ENCODE peak calls at places on chromosomes 7 and 10, in four cellular contexts. One of them, this sample, is unnamed.

GRCh38 chr10:7937315-7937945 is 117.1 kb upstream of the GATA3 start:
- DNase-seq in Peyer's patch: no peak
- DNase-seq in BE2C: no peak
- DNase-seq in osteoblast: no peak
- DNase-seq in this sample: no peak

GRCh38 chr10:11678074-11678793 is 63.9 kb upstream of the ECHDC3 start:
- DNase-seq in Peyer's patch: peak; percentile 81
- DNase-seq in osteoblast: no peak
- DNase-seq in BE2C: no peak
- DNase-seq in this sample: no peak

GRCh38 chr10:14822879-14823755 is 14.7 kb downstream of the CDNF start:
- DNase-seq in Peyer's patch: peak; percentile 39
- DNase-seq in osteoblast: peak; percentile 78
- DNase-seq in BE2C: peak; percentile 48
- DNase-seq in this sample: peak; percentile 50

GRCh38 chr7:28529755-28530154 is 117.4 kb downstream of the CREB5 start:
- DNase-seq in Peyer's patch: no peak
- DNase-seq in osteoblast: no peak
- DNase-seq in BE2C: no peak
- DNase-seq in this sample: no peak

GRCh38 chr10:117541405-117541908 is 1.1 kb upstream of the EMX2 start:
- DNase-seq in BE2C: no peak
- DNase-seq in osteoblast: peak; percentile 95
- DNase-seq in Peyer's patch: no peak
- DNase-seq in this sample: peak; percentile 84

GRCh38 chr10:95201736-95202135 is 7.7 kb downstream of the ACSM6 start:
- DNase-seq in Peyer's patch: no peak
- DNase-seq in osteoblast: peak; percentile 68
- DNase-seq in BE2C: no peak
- DNase-seq in this sample: no peak

GRCh38 chr7:24756989-24757798 is at the start of gene GSDME:
- DNase-seq in Peyer's patch: no peak
- DNase-seq in osteoblast: peak; percentile 94
- DNase-seq in BE2C: peak; percentile 54
- DNase-seq in this sample: peak; percentile 90

GRCh38 chr7:45923290-45923689 is 2.2 kb upstream of the IGFBP3 start:
- DNase-seq in Peyer's patch: peak; percentile 46
- DNase-seq in osteoblast: peak; percentile 78
- DNase-seq in BE2C: peak; percentile 81
- DNase-seq in this sample: peak; percentile 51

GRCh38 chr10:70477661-70478162 is 855 bp upstream of the PALD1 start:
- DNase-seq in BE2C: peak; percentile 29
- DNase-seq in Peyer's patch: peak; percentile 59
- DNase-seq in osteoblast: peak; percentile 82
- DNase-seq in this sample: peak; percentile 74

GRCh38 chr10:19819419-19820033 is 3.3 kb downstream of the PLXDC2 start:
- DNase-seq in BE2C: peak; percentile 21
- DNase-seq in osteoblast: peak; percentile 94
- DNase-seq in Peyer's patch: no peak
- DNase-seq in this sample: peak; percentile 41

GRCh38 chr10:77539147-77539935 is 98.3 kb downstream of the KCNMA1 start:
- DNase-seq in BE2C: no peak
- DNase-seq in osteoblast: no peak
- DNase-seq in Peyer's patch: no peak
- DNase-seq in this sample: no peak

GRCh38 chr10:109973430-109973829 is 34.4 kb upstream of the ADD3 start:
- DNase-seq in osteoblast: no peak
- DNase-seq in BE2C: no peak
- DNase-seq in Peyer's patch: no peak
- DNase-seq in this sample: no peak

GRCh38 chr10:123614888-123615287 is 51.3 kb upstream of the GPR26 start:
- DNase-seq in BE2C: no peak
- DNase-seq in Peyer's patch: no peak
- DNase-seq in osteoblast: no peak
- DNase-seq in this sample: peak; percentile 71

GRCh38 chr7:13639416-13639815 is 350.1 kb downstream of the ETV1 start:
- DNase-seq in BE2C: peak; percentile 10
- DNase-seq in osteoblast: no peak
- DNase-seq in Peyer's patch: no peak
- DNase-seq in this sample: no peak

GRCh38 chr10:96118604-96119450 is 11.3 kb upstream of the ZNF518A start:
- DNase-seq in Peyer's patch: no peak
- DNase-seq in BE2C: no peak
- DNase-seq in osteoblast: no peak
- DNase-seq in this sample: no peak

GRCh38 chr10:46273506-46274477 is 13.0 kb upstream of the ANTXRL start:
- DNase-seq in Peyer's patch: peak; percentile 16
- DNase-seq in osteoblast: no peak
- DNase-seq in BE2C: peak; percentile 38
- DNase-seq in this sample: no peak

GRCh38 chr10:52208394-52208793 is 105.7 kb upstream of the DKK1 start:
- DNase-seq in osteoblast: no peak
- DNase-seq in Peyer's patch: no peak
- DNase-seq in BE2C: no peak
- DNase-seq in this sample: no peak

GRCh38 chr10:35089641-35090161 is 440 bp downstream of the CUL2 start:
- DNase-seq in osteoblast: peak; percentile 81
- DNase-seq in BE2C: no peak
- DNase-seq in Peyer's patch: peak; percentile 17
- DNase-seq in this sample: peak; percentile 44

GRCh38 chr7:114806590-114807167 is 115.2 kb upstream of the MDFIC start:
- DNase-seq in BE2C: no peak
- DNase-seq in osteoblast: no peak
- DNase-seq in Peyer's patch: no peak
- DNase-seq in this sample: no peak

GRCh38 chr7:131072505-131073091 is 255.1 kb upstream of the MKLN1 start:
- DNase-seq in osteoblast: no peak
- DNase-seq in Peyer's patch: no peak
- DNase-seq in BE2C: no peak
- DNase-seq in this sample: peak; percentile 47

GRCh38 chr10:8026349-8027259 is 27.9 kb upstream of the GATA3 start:
- DNase-seq in Peyer's patch: no peak
- DNase-seq in osteoblast: no peak
- DNase-seq in BE2C: no peak
- DNase-seq in this sample: peak; percentile 32

GRCh38 chr10:43594944-43595589 is 11.2 kb upstream of the ZNF485 start:
- DNase-seq in osteoblast: no peak
- DNase-seq in BE2C: no peak
- DNase-seq in Peyer's patch: no peak
- DNase-seq in this sample: no peak

GRCh38 chr7:85705076-85705475 is 518.2 kb upstream of the SEMA3D start:
- DNase-seq in BE2C: no peak
- DNase-seq in osteoblast: no peak
- DNase-seq in Peyer's patch: no peak
- DNase-seq in this sample: no peak

GRCh38 chr10:133262696-133263095 is 14.0 kb downstream of the ADAM8 start:
- DNase-seq in BE2C: no peak
- DNase-seq in Peyer's patch: no peak
- DNase-seq in osteoblast: no peak
- DNase-seq in this sample: no peak

GRCh38 chr7:80379034-80379433 is 132.8 kb downstream of the GNAT3 start:
- DNase-seq in Peyer's patch: no peak
- DNase-seq in BE2C: no peak
- DNase-seq in osteoblast: peak; percentile 76
- DNase-seq in this sample: no peak

GRCh38 chr7:30445770-30446169 is 32.8 kb downstream of the NOD1 start:
- DNase-seq in osteoblast: no peak
- DNase-seq in Peyer's patch: peak; percentile 93
- DNase-seq in BE2C: peak; percentile 62
- DNase-seq in this sample: peak; percentile 74

GRCh38 chr10:52949899-52950298 is 177.3 kb upstream of the MBL2 start:
- DNase-seq in BE2C: no peak
- DNase-seq in osteoblast: no peak
- DNase-seq in Peyer's patch: no peak
- DNase-seq in this sample: no peak

GRCh38 chr7:15686209-15686956 is at the start of gene MEOX2:
- DNase-seq in osteoblast: peak; percentile 92
- DNase-seq in Peyer's patch: no peak
- DNase-seq in BE2C: no peak
- DNase-seq in this sample: peak; percentile 46
- H3K4me3 ChIP-seq in osteoblast: peak within 1 kb of the TSS; percentile 81
- H3K4me3 ChIP-seq in Peyer's patch: peak within 1 kb of the TSS; percentile 45
- H3K4me3 ChIP-seq in BE2C: no peak within 1 kb of the TSS
- H3K4me3 ChIP-seq in this sample: peak within 1 kb of the TSS; percentile 29

GRCh38 chr7:137441451-137441850 is 97.9 kb upstream of the PTN start:
- DNase-seq in Peyer's patch: no peak
- DNase-seq in BE2C: no peak
- DNase-seq in osteoblast: no peak
- DNase-seq in this sample: no peak

GRCh38 chr7:137449016-137449415 is 105.5 kb upstream of the PTN start:
- DNase-seq in Peyer's patch: no peak
- DNase-seq in BE2C: no peak
- DNase-seq in osteoblast: no peak
- DNase-seq in this sample: no peak

GRCh38 chr7:137443616-137444015 is 100.1 kb upstream of the PTN start:
- DNase-seq in BE2C: no peak
- DNase-seq in Peyer's patch: no peak
- DNase-seq in osteoblast: peak; percentile 32
- DNase-seq in this sample: no peak

GRCh38 chr7:137445268-137445667 is 101.7 kb upstream of the PTN start:
- DNase-seq in Peyer's patch: no peak
- DNase-seq in BE2C: no peak
- DNase-seq in osteoblast: no peak
- DNase-seq in this sample: no peak

DNA sequence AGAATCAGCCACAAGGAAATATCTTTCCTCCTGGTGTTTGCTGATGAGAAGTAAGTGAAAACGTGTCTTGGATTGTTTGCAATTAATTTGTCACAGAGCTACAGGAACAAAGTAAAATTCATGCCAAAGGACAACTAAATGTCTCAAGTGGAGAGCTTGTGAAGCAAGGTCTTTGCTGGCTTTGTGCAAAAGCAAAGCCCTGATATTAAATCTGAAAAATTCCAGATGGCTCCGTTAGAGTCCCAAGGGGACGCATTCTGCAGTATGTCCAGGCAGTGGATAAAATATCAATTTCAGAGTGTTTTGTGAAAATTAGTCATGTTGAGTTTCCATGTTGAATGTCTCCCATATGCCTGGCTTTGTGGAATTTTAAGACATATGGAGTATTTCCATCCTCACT is 102.5 kb upstream of the PTN start:
- DNase-seq in osteoblast: no peak
- DNase-seq in BE2C: peak; percentile 52
- DNase-seq in Peyer's patch: no peak
- DNase-seq in this sample: no peak
- H3K36me3 ChIP-seq in osteoblast: no peaks in the 10 kb centered on the region
- H3K36me3 ChIP-seq in BE2C: no peaks in the 10 kb centered on the region
- H3K36me3 ChIP-seq in Peyer's patch: no peaks in the 10 kb centered on the region
- H3K36me3 ChIP-seq in this sample: no peaks in the 10 kb centered on the region

GRCh38 chr7:108455524-108455832 is 758 bp downstream of the NRCAM start:
- DNase-seq in Peyer's patch: no peak
- DNase-seq in osteoblast: no peak
- DNase-seq in BE2C: no peak
- DNase-seq in this sample: no peak

GRCh38 chr7:108455833-108456677 is at the start of gene NRCAM:
- DNase-seq in Peyer's patch: no peak
- DNase-seq in osteoblast: peak; percentile 89
- DNase-seq in BE2C: peak; percentile 97
- DNase-seq in this sample: peak; percentile 98

GRCh38 chr7:108453320-108453719 is 2.9 kb downstream of the NRCAM start:
- DNase-seq in BE2C: no peak
- DNase-seq in osteoblast: no peak
- DNase-seq in Peyer's patch: no peak
- DNase-seq in this sample: no peak

GRCh38 chr7:108454317-108454673 is 1.9 kb downstream of the NRCAM start:
- DNase-seq in BE2C: no peak
- DNase-seq in osteoblast: no peak
- DNase-seq in Peyer's patch: no peak
- DNase-seq in this sample: no peak

DNA sequence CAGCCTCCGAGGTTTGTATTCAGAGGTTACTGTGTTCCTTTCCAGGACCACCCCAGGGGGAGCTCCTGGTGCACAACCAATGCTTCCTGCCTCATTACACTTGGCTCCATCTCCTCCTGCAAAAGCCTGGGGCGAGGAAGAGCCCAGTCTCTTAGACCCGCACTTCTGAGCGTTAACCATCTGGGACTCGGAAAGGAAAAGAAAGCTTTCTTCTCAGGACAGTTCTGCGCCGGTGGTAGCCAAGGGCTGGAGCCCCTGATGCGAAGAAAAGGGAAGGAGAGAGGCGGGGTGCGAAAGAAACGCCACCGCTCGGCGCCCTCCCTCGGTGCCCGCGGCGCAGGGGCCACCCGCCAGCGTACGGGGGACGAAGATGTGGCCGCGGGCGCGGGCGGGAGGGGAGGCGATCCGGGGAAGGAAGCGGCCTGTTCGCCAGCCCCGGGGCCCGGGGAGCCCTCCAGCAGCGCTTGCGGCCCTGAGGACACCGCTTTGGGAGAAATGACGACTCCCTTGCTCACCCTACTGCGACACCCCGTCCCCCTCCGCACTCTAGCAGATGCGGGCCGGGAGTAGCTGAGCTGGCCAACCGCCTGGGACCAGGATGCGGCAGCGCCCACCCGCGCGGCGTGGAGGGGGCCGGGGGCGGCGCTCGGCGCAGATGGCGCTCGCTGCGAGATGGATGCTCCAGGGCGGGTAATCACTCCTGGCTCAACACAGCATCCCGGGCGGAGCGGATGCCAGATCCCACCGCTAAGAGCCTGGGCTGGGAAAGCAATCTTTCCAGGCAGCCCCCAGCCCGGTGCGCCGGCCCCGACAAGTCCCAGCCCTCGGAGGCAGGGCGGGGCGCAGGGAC is 1.3 kb downstream of the NRCAM start:
- DNase-seq in BE2C: peak; percentile 78
- DNase-seq in osteoblast: peak; percentile 85
- DNase-seq in Peyer's patch: no peak
- DNase-seq in this sample: peak; percentile 80
- H3K4me3 ChIP-seq in BE2C: peak overlapping the region; percentile 85
- H3K4me3 ChIP-seq in osteoblast: peak overlapping the region; percentile 72
- H3K4me3 ChIP-seq in Peyer's patch: peak overlapping the region; percentile 54
- H3K4me3 ChIP-seq in this sample: peak overlapping the region; percentile 76

GRCh38 chr7:155667241-155667849 is 22.9 kb downstream of the RBM33 start:
- DNase-seq in BE2C: no peak
- DNase-seq in Peyer's patch: no peak
- DNase-seq in osteoblast: no peak
- DNase-seq in this sample: no peak

GRCh38 chr7:155665079-155665956 is 20.9 kb downstream of the RBM33 start:
- DNase-seq in BE2C: no peak
- DNase-seq in Peyer's patch: no peak
- DNase-seq in osteoblast: no peak
- DNase-seq in this sample: no peak

GRCh38 chr7:155663942-155664341 is 19.5 kb downstream of the RBM33 start:
- DNase-seq in BE2C: no peak
- DNase-seq in osteoblast: no peak
- DNase-seq in Peyer's patch: no peak
- DNase-seq in this sample: no peak

GRCh38 chr7:155662343-155663043 is 18.0 kb downstream of the RBM33 start:
- DNase-seq in osteoblast: no peak
- DNase-seq in Peyer's patch: no peak
- DNase-seq in BE2C: no peak
- DNase-seq in this sample: peak; percentile 23

DNA sequence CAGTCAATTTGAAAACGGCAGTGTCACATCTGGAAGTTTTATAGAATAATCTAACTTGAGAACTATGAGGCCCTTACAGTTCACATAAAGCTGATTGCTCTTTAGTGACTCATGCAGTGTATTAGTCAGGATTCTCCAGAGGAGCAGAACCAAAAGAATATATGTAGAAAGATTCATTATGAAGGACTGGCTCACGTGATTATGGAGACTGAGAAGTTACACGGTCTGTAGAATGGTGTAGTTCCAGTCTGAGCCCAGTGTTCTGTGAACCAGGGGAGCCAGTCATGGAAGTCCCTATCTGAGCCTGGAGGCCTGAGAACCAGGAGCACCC is 21.5 kb downstream of the RBM33 start:
- DNase-seq in osteoblast: peak; percentile 81
- DNase-seq in BE2C: no peak
- DNase-seq in Peyer's patch: no peak
- DNase-seq in this sample: no peak
- H3K36me3 ChIP-seq in osteoblast: no peaks in the 10 kb centered on the region
- H3K36me3 ChIP-seq in BE2C: peaks cover 15% of the 10 kb centered on the region
- H3K36me3 ChIP-seq in Peyer's patch: peaks cover 8% of the 10 kb centered on the region
- H3K36me3 ChIP-seq in this sample: no peaks in the 10 kb centered on the region

This sample was measured in H7.